ENCODE peak calls at places on chromosomes 12 and 14, in five cellular contexts. One of them, this sample, is unnamed. For H3K4me1 and H4K20me1, the result is how much of the 10 kb centered on the place peaks cover.

GRCh38 chr12:1429980-1430379 is 164.4 kb downstream of the FBXL14 start:
- DNase-seq in K562: no peak
- DNase-seq in MM.1S: no peak
- DNase-seq in neural progenitor cell: no peak
- DNase-seq in GM23248: peak
- DNase-seq in this sample: no peak

GRCh38 chr14:76205708-76206107 is 54.0 kb downstream of the GPATCH2L start:
- DNase-seq in K562: no peak
- DNase-seq in MM.1S: no peak
- DNase-seq in neural progenitor cell: no peak
- DNase-seq in GM23248: no peak
- DNase-seq in this sample: no peak

GRCh38 chr12:132490481-132491348 is 764 bp downstream of the FBRSL1 start:
- DNase-seq in K562: peak
- DNase-seq in MM.1S: no peak
- DNase-seq in neural progenitor cell: peak
- DNase-seq in GM23248: peak
- DNase-seq in this sample: no peak

GRCh38 chr12:105467710-105468366 is 137.3 kb downstream of the C12orf75 start:
- DNase-seq in K562: no peak
- DNase-seq in MM.1S: no peak
- DNase-seq in neural progenitor cell: no peak
- DNase-seq in GM23248: no peak
- DNase-seq in this sample: no peak

GRCh38 chr14:87109271-87109670 is 883.7 kb downstream of the GALC start:
- DNase-seq in K562: no peak
- DNase-seq in MM.1S: no peak
- DNase-seq in neural progenitor cell: no peak
- DNase-seq in GM23248: no peak
- DNase-seq in this sample: no peak

GRCh38 chr12:104566244-104566993 is 109.7 kb downstream of the CHST11 start:
- DNase-seq in K562: no peak
- DNase-seq in MM.1S: no peak
- DNase-seq in neural progenitor cell: no peak
- DNase-seq in GM23248: peak
- DNase-seq in this sample: no peak

GRCh38 chr12:15933751-15934150 is 22.6 kb downstream of the DERA start:
- DNase-seq in K562: no peak
- DNase-seq in MM.1S: no peak
- DNase-seq in neural progenitor cell: no peak
- DNase-seq in GM23248: peak
- DNase-seq in this sample: no peak

GRCh38 chr12:38142974-38143373 is 173.6 kb upstream of the ALG10B start:
- DNase-seq in K562: no peak
- DNase-seq in MM.1S: no peak
- DNase-seq in neural progenitor cell: no peak
- DNase-seq in GM23248: no peak
- DNase-seq in this sample: no peak

GRCh38 chr12:32010631-32011030 is 51.4 kb downstream of the RESF1 start:
- DNase-seq in K562: no peak
- DNase-seq in MM.1S: no peak
- DNase-seq in neural progenitor cell: no peak
- DNase-seq in GM23248: no peak
- DNase-seq in this sample: no peak

GRCh38 chr14:43132441-43132840 is 1374.6 kb downstream of the FSCB start:
- DNase-seq in K562: no peak
- DNase-seq in MM.1S: no peak
- DNase-seq in neural progenitor cell: no peak
- DNase-seq in GM23248: no peak
- DNase-seq in this sample: no peak

GRCh38 chr14:49946320-49947141 is 53.6 kb downstream of the ARF6 start:
- DNase-seq in K562: no peak
- DNase-seq in MM.1S: no peak
- DNase-seq in neural progenitor cell: no peak
- DNase-seq in GM23248: peak
- DNase-seq in this sample: no peak

GRCh38 chr12:54032627-54033100 is at the start of gene HOXC5:
- DNase-seq in K562: peak
- DNase-seq in MM.1S: peak
- DNase-seq in neural progenitor cell: peak
- DNase-seq in GM23248: peak
- DNase-seq in this sample: peak

GRCh38 chr14:97832734-97833133 is 1035.6 kb downstream of the VRK1 start:
- DNase-seq in K562: no peak
- DNase-seq in MM.1S: no peak
- DNase-seq in neural progenitor cell: no peak
- DNase-seq in GM23248: no peak
- DNase-seq in this sample: no peak

DNA sequence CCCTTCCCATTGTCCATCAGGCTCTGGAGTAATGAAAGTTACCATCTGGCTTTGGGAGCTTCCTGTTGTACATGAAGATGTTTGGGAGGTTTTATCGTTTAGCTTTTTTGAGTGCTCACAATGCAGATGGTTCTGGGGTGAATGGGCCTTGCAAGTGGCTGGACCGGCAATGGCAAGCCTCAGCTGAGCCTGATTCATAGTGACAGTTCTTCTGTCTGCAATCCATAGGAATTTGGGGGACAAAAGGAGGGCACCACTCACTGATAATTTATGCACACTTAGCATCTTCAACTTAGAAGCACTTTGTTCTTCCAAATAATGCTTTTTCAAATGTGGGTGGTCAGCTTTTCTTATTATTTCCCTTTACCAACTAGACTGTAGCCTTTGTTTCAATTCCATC is 125.7 kb downstream of the GPR135 start:
- DNase-seq in K562: no peak
- DNase-seq in MM.1S: no peak
- DNase-seq in neural progenitor cell: peak
- DNase-seq in GM23248: no peak
- DNase-seq in this sample: no peak
- H3K4me1 ChIP-seq in K562: under half
- H3K4me1 ChIP-seq in MM.1S: under half
- H3K4me1 ChIP-seq in neural progenitor cell: half or more
- H3K4me1 ChIP-seq in GM23248: under half
- H3K4me1 ChIP-seq in this sample: half or more

GRCh38 chr12:59977779-59978178 is 381.9 kb downstream of the SLC16A7 start:
- DNase-seq in K562: no peak
- DNase-seq in MM.1S: no peak
- DNase-seq in neural progenitor cell: no peak
- DNase-seq in GM23248: no peak
- DNase-seq in this sample: no peak
- H2AFZ ChIP-seq in K562: no peak
- H2AFZ ChIP-seq in MM.1S: no peak
- H2AFZ ChIP-seq in neural progenitor cell: no peak
- H2AFZ ChIP-seq in GM23248: no peak
- H2AFZ ChIP-seq in this sample: no peak

DNA sequence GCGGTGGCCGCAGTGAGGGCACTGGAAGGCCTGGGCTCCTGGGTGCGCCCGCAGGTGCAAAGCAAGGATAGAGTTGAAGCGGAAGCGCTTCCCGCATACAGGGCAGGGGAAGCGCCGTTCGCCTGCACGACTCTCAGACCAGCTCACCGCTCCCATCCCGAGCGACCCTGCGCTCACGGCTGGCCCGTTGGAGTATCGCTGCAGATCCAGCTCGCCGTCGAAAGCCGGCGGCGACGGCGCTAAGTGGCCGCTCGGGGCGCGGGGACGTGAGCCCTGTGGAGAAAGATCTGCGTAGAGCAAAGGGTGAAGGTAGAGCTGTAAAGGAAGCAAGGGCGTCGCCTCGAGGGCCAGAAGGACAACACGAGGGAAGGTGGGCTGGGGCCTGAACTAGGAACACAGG is 5.4 kb downstream of the ZNF219 start:
- DNase-seq in K562: no peak
- DNase-seq in MM.1S: no peak
- DNase-seq in neural progenitor cell: no peak
- DNase-seq in GM23248: no peak
- DNase-seq in this sample: no peak
- H4K20me1 ChIP-seq in K562: under half
- H4K20me1 ChIP-seq in MM.1S: under half
- H4K20me1 ChIP-seq in neural progenitor cell: half or more
- H4K20me1 ChIP-seq in GM23248: under half
- H4K20me1 ChIP-seq in this sample: under half

GRCh38 chr12:114665411-114666181 is 18.4 kb downstream of the TBX3 start:
- DNase-seq in K562: no peak
- DNase-seq in MM.1S: no peak
- DNase-seq in neural progenitor cell: peak
- DNase-seq in GM23248: no peak
- DNase-seq in this sample: peak

GRCh38 chr12:114664661-114665320 is 19.2 kb downstream of the TBX3 start:
- DNase-seq in K562: no peak
- DNase-seq in MM.1S: no peak
- DNase-seq in neural progenitor cell: peak
- DNase-seq in GM23248: no peak
- DNase-seq in this sample: peak

GRCh38 chr12:114661245-114661644 is 22.7 kb downstream of the TBX3 start:
- DNase-seq in K562: no peak
- DNase-seq in MM.1S: no peak
- DNase-seq in neural progenitor cell: no peak
- DNase-seq in GM23248: peak
- DNase-seq in this sample: no peak

GRCh38 chr12:114659084-114659483 is 24.9 kb downstream of the TBX3 start:
- DNase-seq in K562: no peak
- DNase-seq in MM.1S: no peak
- DNase-seq in neural progenitor cell: no peak
- DNase-seq in GM23248: no peak
- DNase-seq in this sample: no peak

DNA sequence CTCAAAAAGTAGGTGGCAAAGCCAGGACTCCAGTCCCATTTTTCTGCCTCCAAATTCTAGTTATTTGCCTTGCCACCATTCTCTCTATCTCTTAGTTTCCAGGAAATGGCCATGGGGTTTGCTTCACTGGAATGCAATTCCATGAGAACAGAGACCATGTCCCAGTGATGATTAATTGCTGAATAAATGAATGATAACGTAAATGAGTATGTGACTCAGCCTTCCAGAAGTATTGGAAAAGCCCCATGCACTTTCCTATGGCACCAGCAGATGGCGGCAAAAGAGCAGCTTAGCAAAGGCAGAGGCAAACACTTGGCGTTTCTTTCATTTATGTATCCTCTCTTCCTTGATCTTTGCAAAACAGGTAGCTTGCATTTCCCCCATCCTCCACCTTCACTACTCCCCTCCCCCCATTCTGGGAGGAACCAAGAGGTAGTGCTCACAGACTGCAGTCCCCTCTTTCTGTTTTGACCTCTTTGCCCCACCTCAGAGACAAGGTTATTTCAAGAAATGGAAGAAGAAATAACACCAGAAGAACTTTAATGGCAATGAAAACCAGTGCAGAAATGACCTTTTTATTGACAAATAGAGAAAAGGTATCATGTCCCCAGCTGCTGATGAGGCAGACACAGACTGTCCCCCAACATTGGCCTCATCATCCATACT is 21.3 kb downstream of the TBX3 start:
- DNase-seq in K562: peak
- DNase-seq in MM.1S: peak
- DNase-seq in neural progenitor cell: peak
- DNase-seq in GM23248: peak
- DNase-seq in this sample: peak
- H3K4me1 ChIP-seq in K562: under half
- H3K4me1 ChIP-seq in MM.1S: under half
- H3K4me1 ChIP-seq in neural progenitor cell: under half
- H3K4me1 ChIP-seq in GM23248: under half
- H3K4me1 ChIP-seq in this sample: half or more

GRCh38 chr14:63273717-63274673 is 44.7 kb downstream of the GPHB5 start:
- DNase-seq in K562: no peak
- DNase-seq in MM.1S: no peak
- DNase-seq in neural progenitor cell: no peak
- DNase-seq in GM23248: peak
- DNase-seq in this sample: no peak

GRCh38 chr14:63276016-63276415 is 42.7 kb downstream of the GPHB5 start:
- DNase-seq in K562: no peak
- DNase-seq in MM.1S: no peak
- DNase-seq in neural progenitor cell: no peak
- DNase-seq in GM23248: no peak
- DNase-seq in this sample: peak

GRCh38 chr14:63275611-63276010 is 43.1 kb downstream of the GPHB5 start:
- DNase-seq in K562: no peak
- DNase-seq in MM.1S: no peak
- DNase-seq in neural progenitor cell: no peak
- DNase-seq in GM23248: no peak
- DNase-seq in this sample: peak

GRCh38 chr14:63277784-63278183 is 41.0 kb downstream of the GPHB5 start:
- DNase-seq in K562: no peak
- DNase-seq in MM.1S: no peak
- DNase-seq in neural progenitor cell: no peak
- DNase-seq in GM23248: no peak
- DNase-seq in this sample: no peak

GRCh38 chr14:63276492-63277342 is 42.0 kb downstream of the GPHB5 start:
- DNase-seq in K562: peak
- DNase-seq in MM.1S: no peak
- DNase-seq in neural progenitor cell: peak
- DNase-seq in GM23248: peak
- DNase-seq in this sample: peak
- H2AFZ ChIP-seq in K562: no peak
- H2AFZ ChIP-seq in MM.1S: no peak
- H2AFZ ChIP-seq in neural progenitor cell: peak
- H2AFZ ChIP-seq in GM23248: no peak
- H2AFZ ChIP-seq in this sample: no peak

DNA sequence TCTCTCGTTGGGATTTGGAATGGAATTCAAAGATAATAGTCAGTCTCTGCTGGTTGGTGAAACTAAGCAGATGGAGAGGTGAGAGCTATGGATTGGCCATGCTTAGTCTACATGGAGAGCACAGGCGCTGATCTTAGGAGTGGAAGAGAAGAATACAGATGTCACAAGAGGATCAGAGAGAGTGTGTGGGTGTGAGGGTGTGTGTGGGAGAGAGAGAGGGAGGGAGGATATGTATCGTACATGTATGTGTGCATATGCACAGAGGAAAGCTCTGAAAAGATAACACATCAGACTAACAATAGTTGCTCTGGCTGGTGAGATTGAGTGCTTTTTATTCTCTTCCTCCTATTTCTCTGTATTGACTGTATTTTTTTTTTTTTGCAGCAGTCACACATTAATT is 686.2 kb upstream of the TBX3 start:
- DNase-seq in K562: no peak
- DNase-seq in MM.1S: no peak
- DNase-seq in neural progenitor cell: no peak
- DNase-seq in GM23248: no peak
- DNase-seq in this sample: no peak
- H4K20me1 ChIP-seq in K562: under half
- H4K20me1 ChIP-seq in MM.1S: under half
- H4K20me1 ChIP-seq in neural progenitor cell: under half
- H4K20me1 ChIP-seq in GM23248: under half
- H4K20me1 ChIP-seq in this sample: under half